ENCODE peak calls at places on chromosomes 4 and X, in nine cellular contexts. X is T-helper 1 cell, T is GM23338, Q is dorsolateral prefrontal cortex, D is NCI-H774, E is IMR-90, K is HT-29, C is D341Med, I is NCI-H1436. L is an unnamed sample.

GRCh38 chrX:8364369-8365141 is 100.1 kb upstream of the VCX3B start:
- DNase-seq in X (no peak), T (peak), Q (no peak), D (peak), E (no peak), K (peak), C (peak), I (no peak), L (peak)

GRCh38 chr4:157838366-157838765 is 334.5 kb downstream of the GASK1B start:
- DNase-seq in X (no peak), T (no peak), Q (no peak), D (no peak), E (no peak), K (no peak), C (no peak), I (no peak), L (no peak)

GRCh38 chr4:155900402-155900801 is 3.1 kb upstream of the TDO2 start:
- DNase-seq in X (no peak), T (peak), Q (no peak), D (no peak), E (peak), K (no peak), C (no peak), I (no peak), L (no peak)

GRCh38 chr4:154586296-154587033 is 4.1 kb downstream of the FGA start:
- DNase-seq in X (no peak), T (no peak), Q (no peak), D (no peak), E (no peak), K (no peak), C (no peak), I (no peak), L (no peak)

GRCh38 chr4:89256203-89256800 is 51.3 kb downstream of the GPRIN3 start:
- DNase-seq in X (no peak), T (no peak), Q (no peak), D (no peak), E (no peak), K (no peak), C (no peak), I (no peak), L (no peak)

GRCh38 chr4:105714932-105715331 is 6.3 kb downstream of the GSTCD start:
- DNase-seq in X (no peak), T (no peak), Q (no peak), D (no peak), E (no peak), K (no peak), C (no peak), I (no peak), L (no peak)

GRCh38 chr4:2250003-2250763 is 8.3 kb upstream of the HAUS3 start:
- DNase-seq in X (no peak), T (no peak), Q (no peak), D (no peak), E (no peak), K (no peak), C (peak), I (no peak), L (no peak)

GRCh38 chr4:5164221-5164912 is 113.1 kb downstream of the STK32B start:
- DNase-seq in X (no peak), T (no peak), Q (no peak), D (no peak), E (no peak), K (no peak), C (no peak), I (no peak), L (no peak)

GRCh38 chr4:30537462-30537861 is 182.7 kb upstream of the PCDH7 start:
- DNase-seq in X (no peak), T (no peak), Q (no peak), D (no peak), E (peak), K (peak), C (no peak), I (no peak), L (no peak)

GRCh38 chrX:13868481-13869040 is 51.7 kb upstream of the GPM6B start:
- DNase-seq in X (no peak), T (no peak), Q (no peak), D (no peak), E (peak), K (no peak), C (no peak), I (no peak), L (no peak)

GRCh38 chr4:168560184-168560834 is 63.5 kb downstream of the PALLD start:
- DNase-seq in X (no peak), T (no peak), Q (no peak), D (no peak), E (peak), K (no peak), C (no peak), I (peak), L (peak)

GRCh38 chrX:135982860-135983259 is 2.4 kb upstream of the SLC9A6 start:
- DNase-seq in X (no peak), T (no peak), Q (no peak), D (no peak), E (peak), K (no peak), C (no peak), I (no peak), L (no peak)

GRCh38 chrX:1554469-1555210 is 17.7 kb upstream of the P2RY8 start:
- DNase-seq in X (no peak), T (no peak), Q (no peak), D (no peak), E (no peak), K (no peak), C (no peak), I (no peak), L (no peak)

GRCh38 chrX:144334577-144334976 is 450.7 kb downstream of the UBE2NL start:
- DNase-seq in X (no peak), T (no peak), Q (no peak), D (no peak), E (no peak), K (peak), C (no peak), I (no peak), L (peak)

GRCh38 chr4:100738388-100739165 is 220.8 kb upstream of the EMCN start:
- DNase-seq in X (no peak), T (no peak), Q (no peak), D (no peak), E (peak), K (peak), C (no peak), I (no peak), L (peak)

GRCh38 chrX:1205681-1206611 is 6.5 kb downstream of the CRLF2 start:
- DNase-seq in X (no peak), T (peak), Q (peak), D (no peak), E (peak), K (peak), C (peak), I (no peak), L (no peak)

GRCh38 chrX:130578906-130579305 is 177.1 kb downstream of the RBMX2 start:
- DNase-seq in X (no peak), T (no peak), Q (no peak), D (no peak), E (no peak), K (no peak), C (no peak), I (no peak), L (no peak)

L was measured in NCI-H526.